ENCODE peak calls at places on chromosomes 1 and 21, in eight cellular contexts. P is GM23338; L is adrenal gland; H is BJ; V is stimulated activated CD4-positive, alpha-beta T cell treated with anti-CD3 and anti-CD28 coated beads, Interleukin-12 subunit alpha, Interleukin-12 subunit beta, amount 100 ng/mL, for 48 hours; T is HuH-7.5; W is Caco-2; C is astrocyte. N is an unnamed sample.

GRCh38 chr1:94666797-94667196 is 125.2 kb upstream of the F3 start:
- DNase-seq in P (peak), L (no peak), H (no peak), V (no peak), T (no peak), W (no peak), C (no peak), N (no peak)

GRCh38 chr1:23178414-23178813 is 9.8 kb upstream of the LUZP1 start:
- DNase-seq in P (no peak), L (no peak), H (no peak), V (no peak), T (no peak), W (no peak), C (no peak), N (no peak)

GRCh38 chr1:6613361-6614018 is at the start of gene PHF13:
- DNase-seq in P (peak), L (peak), H (peak), V (peak), T (peak), W (peak), C (peak), N (peak)

GRCh38 chr1:228150458-228151169 is 884 bp downstream of the GJC2 start:
- DNase-seq in P (no peak), L (peak), H (no peak), V (no peak), T (no peak), W (no peak), C (peak), N (no peak)

GRCh38 chr21:43927591-43928229 is 62.7 kb downstream of the AGPAT3 start:
- DNase-seq in P (no peak), L (no peak), H (no peak), V (no peak), T (no peak), W (no peak), C (no peak), N (no peak)

GRCh38 chr1:71364236-71364635 is 283.4 kb upstream of the ZRANB2 start:
- DNase-seq in P (no peak), L (no peak), H (no peak), V (no peak), T (no peak), W (no peak), C (peak), N (no peak)

GRCh38 chr1:36350659-36351171 is 27.3 kb upstream of the EVA1B start:
- DNase-seq in P (no peak), L (no peak), H (no peak), V (no peak), T (no peak), W (no peak), C (peak), N (no peak)

GRCh38 chr1:150515328-150516049 is at the start of gene FALEC:
- DNase-seq in P (peak), L (peak), H (peak), V (peak), T (peak), W (peak), C (peak), N (peak)

GRCh38 chr1:115275216-115275615 is 62.8 kb downstream of the NGF start:
- DNase-seq in P (peak), L (no peak), H (no peak), V (no peak), T (no peak), W (no peak), C (no peak), N (no peak)

GRCh38 chr1:190479028-190479427 is 1.4 kb upstream of the BRINP3 start:
- DNase-seq in P (peak), L (no peak), H (no peak), V (no peak), T (no peak), W (no peak), C (no peak), N (no peak)

GRCh38 chr1:95614197-95614596 is 380.2 kb downstream of the RWDD3 start:
- DNase-seq in P (no peak), L (no peak), H (no peak), V (no peak), T (no peak), W (no peak), C (no peak), N (no peak)

GRCh38 chr1:19717467-19717866 is 52.8 kb downstream of the HTR6 start:
- DNase-seq in P (no peak), L (no peak), H (no peak), V (no peak), T (no peak), W (no peak), C (no peak), N (no peak)

GRCh38 chr1:71582673-71583072 is 501.8 kb upstream of the ZRANB2 start:
- DNase-seq in P (no peak), L (no peak), H (no peak), V (no peak), T (no peak), W (no peak), C (no peak), N (no peak)

GRCh38 chr1:5915587-5916571 is 76.3 kb downstream of the NPHP4 start:
- DNase-seq in P (peak), L (no peak), H (no peak), V (no peak), T (peak), W (peak), C (peak), N (no peak)

GRCh38 chr1:179447489-179447888 is 81.7 kb downstream of the AXDND1 start:
- DNase-seq in P (peak), L (no peak), H (no peak), V (no peak), T (peak), W (peak), C (no peak), N (no peak)

GRCh38 chr1:43979528-43980254 is 681 bp downstream of the B4GALT2 start:
- DNase-seq in P (peak), L (peak), H (no peak), V (no peak), T (peak), W (peak), C (peak), N (no peak)

GRCh38 chr1:212700892-212701819 is 1.5 kb upstream of the BATF3 start:
- DNase-seq in P (peak), L (peak), H (no peak), V (no peak), T (no peak), W (peak), C (peak), N (peak)

GRCh38 chr1:93338426-93338825 is 7.3 kb upstream of the DR1 start:
- DNase-seq in P (no peak), L (no peak), H (peak), V (no peak), T (no peak), W (no peak), C (peak), N (peak)

GRCh38 chr21:40616377-40616704 is 230.6 kb downstream of the DSCAM start:
- DNase-seq in P (no peak), L (no peak), H (no peak), V (no peak), T (no peak), W (no peak), C (no peak), N (no peak)

GRCh38 chr1:221394011-221394544 is 347.8 kb downstream of the DUSP10 start:
- DNase-seq in P (no peak), L (peak), H (peak), V (no peak), T (no peak), W (no peak), C (peak), N (no peak)

GRCh38 chr1:53992085-53992874 is 25.7 kb downstream of the LDLRAD1 start:
- DNase-seq in P (peak), L (no peak), H (no peak), V (no peak), T (no peak), W (no peak), C (no peak), N (no peak)

GRCh38 chr1:157993179-157994080 is at the start of gene KIRREL1:
- DNase-seq in P (peak), L (peak), H (no peak), V (no peak), T (no peak), W (peak), C (peak), N (no peak)

GRCh38 chr1:22318279-22318983 is 133.2 kb upstream of the ZBTB40 start:
- DNase-seq in P (peak), L (peak), H (no peak), V (no peak), T (no peak), W (no peak), C (no peak), N (no peak)

GRCh38 chr1:119611701-119612113 is 36.4 kb downstream of the ZNF697 start:
- DNase-seq in P (peak), L (peak), H (no peak), V (peak), T (peak), W (peak), C (no peak), N (no peak)

GRCh38 chr1:101284021-101284420 is 47.2 kb downstream of the S1PR1 start:
- DNase-seq in P (no peak), L (no peak), H (no peak), V (peak), T (no peak), W (no peak), C (no peak), N (no peak)

GRCh38 chr1:159911668-159912067 is 11.7 kb upstream of the CFAP45 start:
- DNase-seq in P (no peak), L (no peak), H (no peak), V (no peak), T (no peak), W (no peak), C (no peak), N (no peak)

GRCh38 chr1:66446261-66447001 is 87.5 kb upstream of the SGIP1 start:
- DNase-seq in P (peak), L (peak), H (no peak), V (no peak), T (peak), W (peak), C (peak), N (no peak)

GRCh38 chr1:62882161-62882560 is 98.2 kb downstream of the ATG4C start:
- DNase-seq in P (no peak), L (no peak), H (no peak), V (no peak), T (no peak), W (no peak), C (no peak), N (no peak)

GRCh38 chr1:13512472-13512871 is 1.3 kb downstream of the LRRC38 start:
- DNase-seq in P (peak), L (no peak), H (no peak), V (no peak), T (no peak), W (no peak), C (no peak), N (no peak)

GRCh38 chr1:177847843-177848242 is 122.0 kb downstream of the SEC16B start:
- DNase-seq in P (no peak), L (no peak), H (no peak), V (no peak), T (no peak), W (no peak), C (peak), N (peak)

GRCh38 chr21:24045775-24046215 is 1561.5 kb downstream of the MRPL39 start:
- DNase-seq in P (peak), L (peak), H (no peak), V (no peak), T (no peak), W (peak), C (peak), N (peak)

GRCh38 chr1:230231739-230232075 is 164.7 kb downstream of the GALNT2 start:
- DNase-seq in P (peak), L (no peak), H (no peak), V (no peak), T (no peak), W (no peak), C (peak), N (no peak)

GRCh38 chr1:117060441-117061317 is 553 bp downstream of the TTF2 start:
- DNase-seq in P (peak), L (peak), H (no peak), V (peak), T (peak), W (peak), C (peak), N (no peak)

GRCh38 chr1:17587693-17588047 is 48.2 kb downstream of the ARHGEF10L start:
- DNase-seq in P (peak), L (no peak), H (peak), V (no peak), T (no peak), W (no peak), C (peak), N (no peak)

GRCh38 chr1:145846191-145846590 is 761 bp downstream of the NUDT17 start:
- DNase-seq in P (peak), L (no peak), H (no peak), V (no peak), T (peak), W (peak), C (no peak), N (no peak)

GRCh38 chr1:200919386-200919785 is 24.7 kb downstream of the INAVA start:
- DNase-seq in P (no peak), L (no peak), H (no peak), V (no peak), T (no peak), W (no peak), C (no peak), N (no peak)

N was measured in non-pigmented ciliary epithelial cell.